ENCODE peak calls at places on chromosome 13, in four cellular contexts. Q is coronary artery, D is left ventricle myocardium inferior, Z is testis. V is an unnamed sample.

GRCh38 chr13:36966404-36966803 is 32.7 kb downstream of the ALG5 start:
- DNase-seq in Q (no peak), D (no peak), Z (no peak), V (no peak)

GRCh38 chr13:112968910-112969691 is at the start of gene MCF2L:
- DNase-seq in Q (no peak), D (peak), Z (peak), V (peak)

GRCh38 chr13:99930925-99931324 is 40.6 kb downstream of the ZIC5 start:
- DNase-seq in Q (no peak), D (no peak), Z (no peak), V (no peak)

GRCh38 chr13:98879965-98880364 is 97.9 kb downstream of the DOCK9 start:
- DNase-seq in Q (no peak), D (no peak), Z (no peak), V (no peak)

GRCh38 chr13:32264407-32264806 is 50.8 kb downstream of the ZAR1L start:
- DNase-seq in Q (no peak), D (peak), Z (peak), V (no peak)

GRCh38 chr13:97493471-97493870 is 59.5 kb downstream of the RAP2A start:
- DNase-seq in Q (no peak), D (no peak), Z (no peak), V (no peak)

GRCh38 chr13:31970237-31970930 is 61.2 kb upstream of the FRY start:
- DNase-seq in Q (no peak), D (no peak), Z (no peak), V (no peak)

GRCh38 chr13:76792680-76793334 is 93.4 kb downstream of the KCTD12 start:
- DNase-seq in Q (no peak), D (no peak), Z (peak), V (no peak)

GRCh38 chr13:28716511-28716910 is 2.3 kb downstream of the SLC46A3 start:
- DNase-seq in Q (no peak), D (peak), Z (no peak), V (no peak)

GRCh38 chr13:50222569-50223332 is 207.5 kb downstream of the KCNRG start:
- DNase-seq in Q (no peak), D (peak), Z (peak), V (no peak)

GRCh38 chr13:94251801-94252200 is 227.7 kb downstream of the DCT start:
- DNase-seq in Q (no peak), D (peak), Z (peak), V (no peak)

GRCh38 chr13:31781064-31781463 is 41.7 kb downstream of the RXFP2 start:
- DNase-seq in Q (no peak), D (no peak), Z (no peak), V (no peak)

GRCh38 chr13:110503037-110503901 is 58.3 kb downstream of the RAB20 start:
- DNase-seq in Q (no peak), D (no peak), Z (no peak), V (no peak)

GRCh38 chr13:34044041-34044440 is 226.1 kb downstream of the RFC3 start:
- DNase-seq in Q (no peak), D (no peak), Z (no peak), V (no peak)

GRCh38 chr13:94674609-94675348 is 37.6 kb downstream of the SOX21 start:
- DNase-seq in Q (no peak), D (no peak), Z (peak), V (no peak)

GRCh38 chr13:67763316-67763715 is 533.2 kb upstream of the PCDH9 start:
- DNase-seq in Q (no peak), D (no peak), Z (no peak), V (no peak)

GRCh38 chr13:43003729-43004128 is 11.7 kb upstream of the EPSTI1 start:
- DNase-seq in Q (no peak), D (no peak), Z (no peak), V (no peak)

GRCh38 chr13:99577934-99578917 is 77.0 kb downstream of the TM9SF2 start:
- DNase-seq in Q (no peak), D (no peak), Z (no peak), V (no peak)

GRCh38 chr13:109667754-109668360 is 118.5 kb downstream of the IRS2 start:
- DNase-seq in Q (no peak), D (no peak), Z (no peak), V (no peak)

GRCh38 chr13:32647926-32648325 is 61.7 kb downstream of the PDS5B start:
- DNase-seq in Q (no peak), D (no peak), Z (no peak), V (no peak)

GRCh38 chr13:112984954-112985802 is 16.2 kb downstream of the MCF2L start:
- DNase-seq in Q (no peak), D (no peak), Z (no peak), V (no peak)

GRCh38 chr13:21673592-21674270 is 2.9 kb downstream of the FGF9 start:
- DNase-seq in Q (no peak), D (peak), Z (peak), V (peak)
- TF ChIP-seq CTCF in Q (no peak), D (peak), Z (no peak), V (no peak)

DNA sequence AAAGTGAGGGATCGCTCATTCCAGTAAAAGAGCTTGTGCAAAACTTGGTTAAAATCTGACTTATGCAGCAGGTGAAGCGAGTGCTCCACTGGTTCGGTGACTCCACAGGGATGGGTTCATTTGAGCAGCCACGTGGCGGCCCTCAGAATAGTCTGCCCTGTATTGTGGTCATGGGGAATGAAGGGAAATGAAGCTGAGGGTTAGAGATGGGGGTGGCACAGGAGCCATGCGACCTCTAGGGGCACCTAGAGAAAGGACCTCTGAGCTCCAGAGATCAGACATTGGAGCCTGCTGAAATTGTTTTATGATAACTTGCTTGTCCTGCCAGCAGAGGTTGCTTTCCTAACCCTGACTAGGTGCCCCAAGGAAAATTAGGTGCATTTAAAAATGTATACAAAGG is 26.6 kb downstream of the CBY2 start:
- DNase-seq in Q (peak), D (no peak), Z (no peak), V (no peak)
- TF ChIP-seq CTCF in Q (no peak), D (peak), Z (no peak), V (no peak)

DNA sequence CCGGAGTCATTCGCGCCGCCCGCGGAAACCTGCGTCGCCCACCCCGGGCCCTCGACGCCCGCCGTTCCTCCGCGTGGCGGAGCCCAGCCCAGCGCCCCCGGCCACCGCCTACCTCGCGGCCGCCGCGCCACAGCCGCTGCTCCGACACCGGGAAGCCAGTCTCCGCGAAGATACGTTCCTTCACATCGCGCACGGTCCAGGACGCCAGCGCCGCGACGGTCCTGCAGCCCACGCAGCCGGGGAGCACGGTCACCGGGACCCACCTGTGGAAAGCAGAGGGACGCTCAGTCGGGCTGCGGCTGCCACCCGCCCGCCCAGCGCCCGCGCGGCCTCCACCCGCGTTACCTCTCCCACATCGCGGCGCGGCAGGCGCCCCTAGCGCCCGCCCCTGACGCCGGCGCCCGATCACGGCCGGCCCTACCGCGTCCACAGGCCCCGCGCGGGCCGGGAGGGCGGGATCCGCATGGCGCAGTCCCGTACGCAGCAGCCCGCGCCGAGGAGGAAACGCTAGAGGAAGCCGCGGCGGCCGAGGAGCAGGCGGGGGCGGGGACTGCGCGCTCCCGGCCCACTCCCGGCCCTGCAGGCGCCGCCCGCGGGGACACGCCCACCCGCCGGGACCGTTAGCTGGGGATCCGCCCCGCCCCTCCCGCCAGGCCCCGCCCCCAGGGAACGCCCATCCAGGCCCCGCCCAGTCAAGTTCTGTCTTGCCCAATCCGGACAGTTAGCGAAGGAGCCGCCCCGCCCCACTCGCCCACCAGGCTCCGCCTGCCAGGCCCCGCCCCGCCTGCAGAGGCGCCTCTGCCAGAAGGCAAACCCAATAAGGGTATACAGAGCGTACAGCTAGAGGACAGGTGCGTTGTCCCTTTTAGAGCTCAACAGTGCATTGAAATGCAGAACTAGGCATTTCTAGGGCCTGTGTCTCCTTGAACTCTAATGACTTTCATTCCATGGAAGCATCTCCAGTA is 58.2 kb downstream of the SACS start:
- DNase-seq in Q (peak), D (peak), Z (peak), V (peak)
- TF ChIP-seq CTCF in Q (no peak), D (peak), Z (peak), V (no peak)

GRCh38 chr13:24741016-24741662 is 22.8 kb upstream of the RNF17 start:
- DNase-seq in Q (no peak), D (no peak), Z (no peak), V (no peak)
- TF ChIP-seq CTCF in Q (no peak), D (peak), Z (no peak), V (no peak)

GRCh38 chr13:80677227-80677626 is 336.3 kb upstream of the SPRY2 start:
- DNase-seq in Q (no peak), D (no peak), Z (no peak), V (no peak)
- TF ChIP-seq CTCF in Q (no peak), D (no peak), Z (no peak), V (no peak)

V was measured in natural killer cell.